ENCODE peak calls at places on chromosome 13, in seven cellular contexts. N is tibial nerve, J is left ventricle myocardium inferior, D is aorta, L is colonic mucosa, T is Caco-2, S is GM23248. E is an unnamed sample.

GRCh38 chr13:30971575-30971974 is 39.1 kb downstream of the TEX26 start:
- DNase-seq in N (no peak), J (no peak), D (no peak), L (no peak), T (no peak), S (peak; percentile 65), E (no peak)

GRCh38 chr13:26422036-26422435 is 135.4 kb upstream of the WASF3 start:
- DNase-seq in N (no peak), J (no peak), D (no peak), L (no peak), T (no peak), S (no peak), E (no peak)

GRCh38 chr13:40043759-40044158 is 388.3 kb downstream of the COG6 start:
- DNase-seq in N (no peak), J (no peak), D (no peak), L (no peak), T (no peak), S (no peak), E (no peak)

GRCh38 chr13:100341327-100341726 is 247.3 kb downstream of the GGACT start:
- DNase-seq in N (no peak), J (no peak), D (no peak), L (no peak), T (no peak), S (no peak), E (no peak)

GRCh38 chr13:19305434-19305833 is 123.8 kb upstream of the TUBA3C start:
- DNase-seq in N (no peak), J (no peak), D (peak; percentile 34), L (no peak), T (no peak), S (no peak), E (no peak)

GRCh38 chr13:34678154-34678553 is 263.9 kb upstream of the NBEA start:
- DNase-seq in N (no peak), J (no peak), D (no peak), L (no peak), T (no peak), S (peak; percentile 39), E (no peak)

GRCh38 chr13:110677731-110678545 is 28.0 kb downstream of the CARS2 start:
- DNase-seq in N (no peak), J (no peak), D (no peak), L (no peak), T (no peak), S (no peak), E (no peak)

GRCh38 chr13:51814825-51815650 is 11.1 kb upstream of the DHRS12 start:
- DNase-seq in N (peak; percentile 37), J (peak; percentile 52), D (peak; percentile 68), L (peak; percentile 79), T (peak; percentile 68), S (peak; percentile 66), E (peak; percentile 79)

GRCh38 chr13:65292488-65292901 is 1937.6 kb downstream of the PCDH9 start:
- DNase-seq in N (no peak), J (no peak), D (no peak), L (no peak), T (no peak), S (peak; percentile 8), E (no peak)

GRCh38 chr13:84925443-84925842 is 873.8 kb downstream of the SLITRK6 start:
- DNase-seq in N (no peak), J (no peak), D (no peak), L (no peak), T (no peak), S (no peak), E (no peak)

GRCh38 chr13:80082396-80083096 is 258.4 kb downstream of the SPRY2 start:
- DNase-seq in N (no peak), J (no peak), D (no peak), L (no peak), T (no peak), S (peak; percentile 63), E (no peak)

GRCh38 chr13:93147293-93147645 is 79.3 kb upstream of the GPC6 start:
- DNase-seq in N (no peak), J (no peak), D (no peak), L (no peak), T (no peak), S (no peak), E (no peak)

GRCh38 chr13:80083097-80083429 is 257.9 kb downstream of the SPRY2 start:
- DNase-seq in N (no peak), J (no peak), D (no peak), L (no peak), T (no peak), S (no peak), E (no peak)

GRCh38 chr13:112242777-112243176 is 133.4 kb upstream of the SPACA7 start:
- DNase-seq in N (no peak), J (no peak), D (no peak), L (no peak), T (no peak), S (no peak), E (no peak)

GRCh38 chr13:82688400-82688999 is 1193.8 kb downstream of the SLITRK1 start:
- DNase-seq in N (no peak), J (no peak), D (no peak), L (no peak), T (no peak), S (no peak), E (peak; percentile 10)

GRCh38 chr13:24539500-24540165 is 27.1 kb upstream of the PARP4 start:
- DNase-seq in N (no peak), J (no peak), D (no peak), L (no peak), T (no peak), S (no peak), E (no peak)

GRCh38 chr13:48233097-48233885 is at the start of gene ITM2B:
- DNase-seq in N (peak; percentile 53), J (peak; percentile 84), D (peak; percentile 88), L (peak; percentile 84), T (peak; percentile 51), S (peak; percentile 90), E (peak; percentile 61)

DNA sequence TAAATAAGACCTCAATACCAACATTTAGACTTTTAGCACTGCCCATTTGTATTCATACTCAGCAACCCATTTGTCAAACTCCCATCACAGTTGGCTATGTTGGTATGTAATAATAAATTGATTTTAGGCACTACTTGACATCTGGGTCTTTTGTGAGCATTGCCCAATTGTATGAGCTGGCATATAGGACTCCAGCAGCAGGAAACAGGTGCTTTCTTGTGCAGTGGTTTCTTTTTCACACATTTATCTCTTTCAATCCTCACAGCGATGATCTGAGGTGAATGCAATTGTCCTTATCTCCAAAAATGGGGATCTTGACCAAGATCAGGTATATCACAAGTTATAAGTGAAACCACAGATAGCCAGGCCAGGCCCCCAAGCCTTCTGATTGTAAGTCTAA is 96.9 kb upstream of the OXGR1 start:
- DNase-seq in N (no peak), J (no peak), D (no peak), L (no peak), T (no peak), S (no peak), E (no peak)
- H3K4me3 ChIP-seq in N (no peak overlapping the region), J (no peak overlapping the region), D (no peak overlapping the region), L (no peak overlapping the region), T (no peak overlapping the region), S (no peak overlapping the region), E (no peak overlapping the region)

DNA sequence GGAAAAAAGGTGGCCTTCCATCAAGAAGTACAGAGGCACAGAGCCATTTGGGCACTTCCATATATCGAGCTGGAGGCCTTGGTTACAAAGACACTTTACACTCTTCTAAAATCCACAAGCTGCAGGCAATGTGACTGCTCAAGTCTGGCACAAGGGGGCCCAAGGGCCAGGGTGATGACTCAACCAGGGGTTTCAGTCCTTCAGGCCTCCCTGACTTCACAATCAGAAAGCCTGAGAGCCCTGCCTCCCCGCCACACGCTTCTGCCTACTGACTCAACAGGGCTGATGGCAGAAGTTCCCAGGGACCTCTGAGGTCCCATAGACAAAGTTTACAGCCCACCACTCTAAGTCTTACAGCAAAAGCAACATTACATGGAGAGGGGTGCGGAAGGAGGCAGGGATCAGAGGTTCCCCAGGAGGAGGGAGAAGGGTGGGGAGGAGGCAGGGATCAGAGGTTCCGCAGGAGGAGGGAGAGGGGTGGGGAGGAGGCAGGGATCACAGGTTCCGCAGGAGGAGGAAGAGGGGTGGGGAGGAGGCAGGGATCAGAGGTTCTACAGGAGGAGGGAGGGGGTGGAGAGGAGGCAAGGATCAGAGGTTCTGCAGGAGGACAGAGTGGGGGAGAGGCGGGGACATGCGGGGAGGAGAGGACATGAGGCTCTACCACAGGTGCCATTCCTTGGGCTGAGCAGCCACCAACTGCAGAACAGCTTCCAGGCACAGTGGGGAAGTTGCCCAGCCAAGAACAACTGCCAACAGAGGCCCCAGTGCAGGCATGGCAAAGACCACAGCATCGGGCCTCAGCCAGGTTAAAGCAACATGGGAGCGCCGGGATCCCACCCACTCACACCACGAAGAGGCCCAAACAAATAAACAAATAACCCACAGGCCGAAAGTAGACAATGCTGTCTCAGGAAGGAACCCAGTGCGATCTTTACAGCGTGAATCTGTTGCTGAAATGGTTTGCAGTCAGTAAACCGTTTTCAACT is 52.0 kb downstream of the SLC7A1 start:
- DNase-seq in N (no peak), J (no peak), D (no peak), L (peak; percentile 29), T (no peak), S (peak; percentile 39), E (no peak)
- H3K4me3 ChIP-seq in N (no peak overlapping the region), J (no peak overlapping the region), D (no peak overlapping the region), L (no peak overlapping the region), T (no peak overlapping the region), S (no peak overlapping the region), E (no peak overlapping the region)

DNA sequence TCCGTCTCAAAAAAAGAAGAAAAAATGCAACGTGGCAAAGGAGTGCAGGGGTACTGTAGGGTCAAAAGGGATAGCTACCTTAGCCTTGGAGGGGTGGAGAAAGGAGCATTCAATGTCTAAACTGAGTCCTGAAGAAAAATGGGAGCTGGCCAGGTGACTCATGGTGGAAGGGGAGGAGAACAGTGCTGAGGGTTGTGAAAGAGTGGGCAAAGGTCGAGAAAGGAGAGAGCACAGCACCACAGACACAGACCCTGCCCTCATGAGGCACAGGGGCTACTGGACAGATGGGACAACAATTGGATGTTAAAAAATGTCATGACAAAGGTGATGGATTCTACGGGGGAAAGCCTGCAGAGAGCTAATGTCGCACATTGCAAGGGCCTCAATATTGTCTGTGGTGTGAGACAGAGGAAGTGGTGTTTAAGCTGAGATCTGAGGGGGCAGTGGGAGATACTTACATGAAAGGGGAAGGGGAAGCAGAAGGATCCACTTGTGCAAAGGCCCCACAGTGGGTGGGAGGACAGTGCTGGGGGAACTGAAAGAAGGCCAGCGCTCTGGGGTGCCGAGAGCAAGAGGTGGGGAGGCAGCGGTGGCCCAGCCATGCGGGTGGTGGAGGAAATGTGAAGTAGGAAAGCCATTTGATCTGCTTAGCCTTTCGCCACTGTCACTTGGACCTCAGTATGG is 42.9 kb upstream of the URAD start:
- DNase-seq in N (no peak), J (peak; percentile 23), D (peak; percentile 73), L (no peak), T (no peak), S (no peak), E (no peak)
- H3K4me3 ChIP-seq in N (no peak overlapping the region), J (no peak overlapping the region), D (no peak overlapping the region), L (no peak overlapping the region), T (no peak overlapping the region), S (no peak overlapping the region), E (no peak overlapping the region)

DNA sequence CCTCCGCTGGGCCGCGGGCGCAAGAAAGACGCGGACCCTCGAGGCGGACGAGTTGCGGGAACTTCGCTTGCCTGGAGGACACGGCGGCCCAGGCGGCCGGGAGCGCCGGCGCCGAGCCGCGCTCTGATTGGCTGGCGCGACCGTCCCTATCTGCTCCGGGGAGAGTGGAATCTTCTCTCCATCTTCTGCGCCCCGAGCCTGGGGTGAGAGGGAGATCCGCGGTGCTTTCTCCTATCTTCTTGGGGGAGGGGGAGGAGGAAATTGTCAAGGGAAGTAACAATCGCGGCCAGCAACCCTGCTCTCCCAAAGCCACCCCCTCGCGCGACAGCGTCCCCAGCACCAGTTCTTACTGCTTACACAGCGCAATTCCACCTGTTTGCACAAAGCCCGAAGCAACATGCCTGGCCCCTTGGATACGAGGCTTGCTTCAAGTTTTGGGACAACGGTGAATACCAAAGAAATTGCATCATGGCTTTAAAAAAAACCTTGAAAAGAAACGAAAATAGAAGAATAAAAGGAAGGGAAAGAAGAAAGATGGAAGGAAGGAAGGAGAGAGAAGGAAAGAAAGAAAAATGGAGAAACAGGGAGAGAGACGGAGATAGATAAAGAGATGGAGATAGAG is 4.8 kb downstream of the SOX21 start:
- DNase-seq in N (no peak), J (no peak), D (no peak), L (no peak), T (no peak), S (no peak), E (no peak)
- H3K4me3 ChIP-seq in N (no peak overlapping the region), J (peak overlapping the region; percentile 40), D (no peak overlapping the region), L (no peak overlapping the region), T (no peak overlapping the region), S (no peak overlapping the region), E (no peak overlapping the region)